ENCODE peak calls at places on chromosomes 13 and 19, in four cellular contexts. One of them, this sample, is unnamed.

GRCh38 chr19:40464059-40465024 is 1.2 kb downstream of the BLVRB start:
- DNase-seq in activated T-cell treated with anti-CD3 and anti-CD28 coated beads, Interleukin-2, amount 50 U/mL, for 72 hours: peak
- DNase-seq in prostate gland: peak
- DNase-seq in AG09319: peak
- DNase-seq in this sample: peak

GRCh38 chr19:48698046-48698445 is 2.3 kb downstream of the FUT2 start:
- DNase-seq in prostate gland: no peak
- DNase-seq in AG09319: no peak
- DNase-seq in activated T-cell treated with anti-CD3 and anti-CD28 coated beads, Interleukin-2, amount 50 U/mL, for 72 hours: no peak
- DNase-seq in this sample: no peak

GRCh38 chr19:18657590-18658365 is 20.9 kb downstream of the KLHL26 start:
- DNase-seq in AG09319: no peak
- DNase-seq in activated T-cell treated with anti-CD3 and anti-CD28 coated beads, Interleukin-2, amount 50 U/mL, for 72 hours: no peak
- DNase-seq in prostate gland: no peak
- DNase-seq in this sample: peak

GRCh38 chr13:25330541-25330940 is 29.1 kb downstream of the NUP58 start:
- DNase-seq in prostate gland: no peak
- DNase-seq in activated T-cell treated with anti-CD3 and anti-CD28 coated beads, Interleukin-2, amount 50 U/mL, for 72 hours: no peak
- DNase-seq in AG09319: no peak
- DNase-seq in this sample: no peak

GRCh38 chr13:45333973-45334922 is 6.7 kb downstream of the TPT1 start:
- DNase-seq in prostate gland: no peak
- DNase-seq in AG09319: no peak
- DNase-seq in activated T-cell treated with anti-CD3 and anti-CD28 coated beads, Interleukin-2, amount 50 U/mL, for 72 hours: peak
- DNase-seq in this sample: no peak

GRCh38 chr13:37870489-37870845 is 895 bp upstream of the TRPC4 start:
- DNase-seq in prostate gland: no peak
- DNase-seq in activated T-cell treated with anti-CD3 and anti-CD28 coated beads, Interleukin-2, amount 50 U/mL, for 72 hours: no peak
- DNase-seq in AG09319: no peak
- DNase-seq in this sample: no peak

GRCh38 chr19:28500319-28500718 is 712.6 kb downstream of the UQCRFS1 start:
- DNase-seq in AG09319: no peak
- DNase-seq in prostate gland: no peak
- DNase-seq in activated T-cell treated with anti-CD3 and anti-CD28 coated beads, Interleukin-2, amount 50 U/mL, for 72 hours: no peak
- DNase-seq in this sample: no peak

GRCh38 chr13:38783992-38784875 is 97.4 kb downstream of the FREM2 start:
- DNase-seq in AG09319: no peak
- DNase-seq in activated T-cell treated with anti-CD3 and anti-CD28 coated beads, Interleukin-2, amount 50 U/mL, for 72 hours: no peak
- DNase-seq in prostate gland: no peak
- DNase-seq in this sample: no peak

GRCh38 chr19:11020982-11021759 is 60.3 kb downstream of the SMARCA4 start:
- DNase-seq in activated T-cell treated with anti-CD3 and anti-CD28 coated beads, Interleukin-2, amount 50 U/mL, for 72 hours: no peak
- DNase-seq in AG09319: no peak
- DNase-seq in prostate gland: no peak
- DNase-seq in this sample: no peak

GRCh38 chr13:29958476-29958875 is 108.1 kb upstream of the UBL3 start:
- DNase-seq in AG09319: no peak
- DNase-seq in activated T-cell treated with anti-CD3 and anti-CD28 coated beads, Interleukin-2, amount 50 U/mL, for 72 hours: no peak
- DNase-seq in prostate gland: no peak
- DNase-seq in this sample: peak

GRCh38 chr19:19274146-19274545 is 1.0 kb upstream of the TM6SF2 start:
- DNase-seq in activated T-cell treated with anti-CD3 and anti-CD28 coated beads, Interleukin-2, amount 50 U/mL, for 72 hours: no peak
- DNase-seq in AG09319: no peak
- DNase-seq in prostate gland: no peak
- DNase-seq in this sample: no peak

GRCh38 chr19:19480688-19481087 is 34.7 kb downstream of the TSSK6 start:
- DNase-seq in prostate gland: no peak
- DNase-seq in AG09319: no peak
- DNase-seq in activated T-cell treated with anti-CD3 and anti-CD28 coated beads, Interleukin-2, amount 50 U/mL, for 72 hours: peak
- DNase-seq in this sample: no peak

GRCh38 chr13:79528759-79529191 is 47.8 kb downstream of the NDFIP2 start:
- DNase-seq in prostate gland: no peak
- DNase-seq in activated T-cell treated with anti-CD3 and anti-CD28 coated beads, Interleukin-2, amount 50 U/mL, for 72 hours: no peak
- DNase-seq in AG09319: no peak
- DNase-seq in this sample: no peak

GRCh38 chr19:17829855-17830566 is 8.7 kb upstream of the INSL3 start:
- DNase-seq in prostate gland: no peak
- DNase-seq in activated T-cell treated with anti-CD3 and anti-CD28 coated beads, Interleukin-2, amount 50 U/mL, for 72 hours: no peak
- DNase-seq in AG09319: no peak
- DNase-seq in this sample: no peak

GRCh38 chr13:113875829-113876228 is 12.0 kb upstream of the GAS6 start:
- DNase-seq in prostate gland: no peak
- DNase-seq in AG09319: no peak
- DNase-seq in activated T-cell treated with anti-CD3 and anti-CD28 coated beads, Interleukin-2, amount 50 U/mL, for 72 hours: no peak
- DNase-seq in this sample: no peak

GRCh38 chr19:1826557-1827521 is 14.8 kb upstream of the ATP8B3 start:
- DNase-seq in activated T-cell treated with anti-CD3 and anti-CD28 coated beads, Interleukin-2, amount 50 U/mL, for 72 hours: no peak
- DNase-seq in prostate gland: no peak
- DNase-seq in AG09319: no peak
- DNase-seq in this sample: no peak

GRCh38 chr13:97359181-97360057 is 74.5 kb upstream of the RAP2A start:
- DNase-seq in AG09319: no peak
- DNase-seq in activated T-cell treated with anti-CD3 and anti-CD28 coated beads, Interleukin-2, amount 50 U/mL, for 72 hours: peak
- DNase-seq in prostate gland: peak
- DNase-seq in this sample: no peak

GRCh38 chr19:5143471-5144411 is 174.8 kb downstream of the KDM4B start:
- DNase-seq in AG09319: no peak
- DNase-seq in prostate gland: no peak
- DNase-seq in activated T-cell treated with anti-CD3 and anti-CD28 coated beads, Interleukin-2, amount 50 U/mL, for 72 hours: no peak
- DNase-seq in this sample: no peak

GRCh38 chr13:31200636-31200970 is 828 bp downstream of the B3GLCT start:
- DNase-seq in activated T-cell treated with anti-CD3 and anti-CD28 coated beads, Interleukin-2, amount 50 U/mL, for 72 hours: peak
- DNase-seq in prostate gland: peak
- DNase-seq in AG09319: no peak
- DNase-seq in this sample: peak

GRCh38 chr19:31445406-31445805 is 96.2 kb upstream of the TSHZ3 start:
- DNase-seq in AG09319: no peak
- DNase-seq in activated T-cell treated with anti-CD3 and anti-CD28 coated beads, Interleukin-2, amount 50 U/mL, for 72 hours: no peak
- DNase-seq in prostate gland: no peak
- DNase-seq in this sample: no peak

This sample was measured in coronary artery.